ENCODE peak calls at places on chromosomes 1 and 21, in seven cellular contexts. D is heart right ventricle, I is brain microvascular endothelial cell, U is GM12865, J is lower lobe of right lung, G is adrenal gland, N is A549. L is an unnamed sample.
A peak's percentile ranks its signal among the peaks of the same experiment; 100 is the strongest.

GRCh38 chr1:40232444-40232843 is 15.3 kb upstream of the TMCO2 start:
- DNase-seq in U (peak; percentile 98), I (no peak), D (no peak), G (no peak), N (no peak), J (no peak), L (peak; percentile 98)

GRCh38 chr1:89460348-89460747 is 64.3 kb upstream of the LRRC8B start:
- DNase-seq in J (no peak), I (no peak), N (no peak), G (no peak), U (no peak), D (no peak), L (no peak)

GRCh38 chr1:182910143-182910542 is 42.8 kb downstream of the SHCBP1L start:
- DNase-seq in J (no peak), I (no peak), G (no peak), U (no peak), D (no peak), N (peak; percentile 23), L (no peak)

GRCh38 chr1:239025997-239026694 is 360.2 kb upstream of the CHRM3 start:
- DNase-seq in G (no peak), D (no peak), I (no peak), J (no peak), U (no peak), N (no peak), L (no peak)

GRCh38 chr1:234953655-234954420 is 174.8 kb downstream of the TOMM20 start:
- DNase-seq in I (no peak), G (no peak), U (no peak), N (no peak), J (no peak), D (no peak), L (no peak)

GRCh38 chr21:32702702-32703101 is 25.1 kb downstream of the SYNJ1 start:
- DNase-seq in J (no peak), D (no peak), G (no peak), U (peak; percentile 4), I (peak; percentile 39), N (peak; percentile 0), L (no peak)

GRCh38 chr1:30955448-30956015 is 47.0 kb upstream of the SDC3 start:
- DNase-seq in G (no peak), J (no peak), D (no peak), I (no peak), U (no peak), N (no peak), L (no peak)

GRCh38 chr21:17370263-17370662 is 142.6 kb upstream of the CXADR start:
- DNase-seq in G (no peak), N (no peak), J (peak; percentile 68), U (no peak), I (no peak), D (no peak), L (no peak)

GRCh38 chr21:39048574-39048973 is 134.7 kb downstream of the PSMG1 start:
- DNase-seq in G (no peak), I (peak; percentile 43), U (no peak), D (no peak), J (no peak), N (no peak), L (no peak)

GRCh38 chr1:168079761-168080160 is 57.0 kb downstream of the GPR161 start:
- DNase-seq in N (no peak), J (no peak), U (no peak), I (no peak), G (peak; percentile 33), D (no peak), L (no peak)

GRCh38 chr1:79151006-79151796 is 144.7 kb upstream of the ADGRL4 start:
- DNase-seq in I (peak; percentile 8), G (no peak), J (no peak), U (no peak), D (no peak), N (no peak), L (no peak)

GRCh38 chr1:11196945-11197344 is 7.8 kb downstream of the ANGPTL7 start:
- DNase-seq in U (no peak), G (no peak), D (no peak), I (no peak), J (no peak), N (no peak), L (no peak)

GRCh38 chr21:46052703-46053651 is 44.9 kb upstream of the COL6A2 start:
- DNase-seq in U (no peak), D (no peak), J (peak; percentile 42), I (peak; percentile 75), N (peak; percentile 31), G (no peak), L (no peak)

GRCh38 chr1:91564888-91565700 is 64.4 kb downstream of the CDC7 start:
- DNase-seq in G (no peak), J (no peak), U (no peak), N (no peak), D (no peak), I (no peak), L (no peak)

GRCh38 chr1:53583021-53583902 is 124.1 kb downstream of the DMRTB1 start:
- DNase-seq in D (no peak), U (no peak), G (no peak), I (no peak), J (no peak), N (no peak), L (no peak)

GRCh38 chr1:151980287-151981177 is 13.1 kb downstream of the S100A10 start:
- DNase-seq in D (peak; percentile 53), I (no peak), N (no peak), J (no peak), G (no peak), U (no peak), L (no peak)

GRCh38 chr21:38598413-38598812 is 100.1 kb upstream of the ERG start:
- DNase-seq in G (no peak), N (no peak), U (no peak), J (no peak), D (no peak), I (no peak), L (no peak)

GRCh38 chr1:33121728-33122127 is 40.8 kb downstream of the AZIN2 start:
- DNase-seq in U (no peak), D (no peak), G (no peak), I (no peak), J (no peak), N (no peak), L (no peak)

GRCh38 chr1:33118274-33118673 is 37.3 kb downstream of the AZIN2 start:
- DNase-seq in I (no peak), J (no peak), G (no peak), D (no peak), N (no peak), U (no peak), L (no peak)

GRCh38 chr1:33120436-33121231 is 39.7 kb downstream of the AZIN2 start:
- DNase-seq in J (no peak), D (no peak), U (no peak), G (no peak), I (no peak), N (no peak), L (peak; percentile 55)

GRCh38 chr1:33119050-33119449 is 38.1 kb downstream of the AZIN2 start:
- DNase-seq in D (no peak), N (no peak), G (no peak), J (no peak), I (no peak), U (no peak), L (no peak)

GRCh38 chr1:33119532-33120217 is 38.7 kb downstream of the AZIN2 start:
- DNase-seq in U (peak; percentile 27), G (no peak), J (no peak), N (no peak), D (no peak), I (no peak), L (peak; percentile 43)
- TF ChIP-seq CTCF in U (peak; percentile 9), G (no peak), J (no peak), N (no peak), D (no peak), I (peak; percentile 56), L (peak; percentile 62)

DNA sequence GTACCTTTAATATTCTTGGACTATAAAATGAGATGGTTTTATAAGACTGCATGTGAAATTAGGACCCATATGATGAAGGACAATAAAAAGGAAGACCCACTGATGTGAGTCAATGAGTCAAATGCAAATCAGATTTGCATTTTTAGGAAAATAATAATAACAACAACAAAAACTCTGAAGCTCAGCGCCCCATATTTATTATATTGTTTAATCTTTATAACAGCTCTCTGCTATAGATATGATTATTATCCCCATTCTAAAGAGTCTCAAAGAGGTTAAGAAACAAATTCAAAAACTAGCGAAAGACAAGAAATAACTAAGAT is 850 bp upstream of the SELL start:
- DNase-seq in N (no peak), J (no peak), D (no peak), I (no peak), G (no peak), U (no peak), L (no peak)
- H3K4me3 ChIP-seq in N (no peak overlapping the region), J (peak overlapping the region; percentile 37), D (no peak overlapping the region), I (no peak overlapping the region), G (no peak overlapping the region), U (peak overlapping the region; percentile 71), L (no peak overlapping the region)

GRCh38 chr1:154961497-154962237 is at the start of gene PYGO2:
- DNase-seq in I (peak; percentile 54), U (peak; percentile 87), N (peak; percentile 81), G (peak; percentile 88), D (peak; percentile 83), J (peak; percentile 88), L (no peak)
- TF ChIP-seq CTCF in I (peak; percentile 27), U (peak; percentile 65), N (peak; percentile 90), G (peak; percentile 62), D (peak; percentile 44), J (peak; percentile 54), L (peak; percentile 65)

GRCh38 chr1:44803062-44803311 is 2.8 kb downstream of the PLK3 start:
- DNase-seq in N (no peak), I (no peak), D (no peak), G (no peak), U (no peak), J (no peak), L (no peak)

GRCh38 chr1:44801491-44802305 is 1.5 kb downstream of the PLK3 start:
- DNase-seq in D (no peak), N (no peak), U (no peak), I (no peak), G (no peak), J (peak; percentile 54), L (no peak)

GRCh38 chr1:44799770-44800584 is at the start of gene PLK3:
- DNase-seq in D (peak; percentile 99), I (peak; percentile 96), N (peak; percentile 96), U (peak; percentile 99), G (peak; percentile 99), J (peak; percentile 98), L (peak; percentile 92)

GRCh38 chr1:44803312-44804095 is 3.3 kb downstream of the PLK3 start:
- DNase-seq in U (no peak), J (peak; percentile 45), D (no peak), N (no peak), I (no peak), G (no peak), L (no peak)

DNA sequence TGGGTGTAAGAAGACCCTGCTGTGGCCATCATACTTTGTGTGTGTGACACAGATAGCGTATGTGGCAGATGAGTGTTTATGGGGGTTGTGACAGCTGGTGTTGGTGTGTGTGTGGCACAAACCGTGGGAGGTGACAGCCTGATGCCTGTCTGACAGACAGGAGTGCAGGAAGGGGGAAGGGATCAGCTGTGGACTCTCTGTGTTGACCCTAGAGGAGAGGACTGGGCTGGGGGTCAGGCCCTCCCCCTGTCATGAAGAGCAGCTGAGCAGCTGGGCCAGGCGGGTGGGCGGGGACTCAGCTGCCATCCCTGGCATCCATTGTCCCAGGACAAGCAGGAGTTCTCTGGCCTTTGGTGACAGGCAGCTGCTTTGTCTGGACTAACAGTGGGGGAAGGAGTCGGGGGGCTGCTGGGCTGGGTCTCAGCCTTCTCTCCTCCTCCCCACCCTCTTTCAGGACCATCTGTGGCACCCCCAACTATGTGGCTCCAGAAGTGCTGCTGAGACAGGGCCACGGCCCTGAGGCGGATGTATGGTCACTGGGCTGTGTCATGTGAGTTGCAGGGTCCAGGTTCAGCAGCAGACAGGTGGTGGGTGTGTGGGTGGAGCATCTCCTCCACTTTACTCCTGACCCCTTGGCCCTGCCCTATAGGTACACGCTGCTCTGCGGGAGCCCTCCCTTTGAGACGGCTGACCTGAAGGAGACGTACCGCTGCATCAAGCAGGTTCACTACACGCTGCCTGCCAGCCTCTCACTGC is 2.3 kb downstream of the PLK3 start:
- DNase-seq in U (no peak), J (peak; percentile 50), I (no peak), G (no peak), N (no peak), D (no peak), L (no peak)
- H3K4me3 ChIP-seq in U (peak overlapping the region; percentile 91), J (peak overlapping the region; percentile 83), I (peak overlapping the region; percentile 88), G (peak overlapping the region; percentile 92), N (peak overlapping the region; percentile 98), D (peak overlapping the region; percentile 88), L (peak overlapping the region; percentile 93)

L was measured in GM12864.